ENCODE peak calls at places on chromosomes 12 and 14, in six cellular contexts. X is upper lobe of left lung, I is GM12878, W is HCT116, J is HepG2, M is Panc1. A is an unnamed sample. For H3K4me1, the result is how much of the 10 kb centered on the place peaks cover.

GRCh38 chr14:89422181-89422951 is 5.3 kb upstream of the FOXN3 start:
- ATAC-seq in I (no peak), X (no peak), W (no peak), J (no peak), M (no peak), A (no peak)

GRCh38 chr14:36973806-36974442 is 198.5 kb downstream of the SLC25A21 start:
- ATAC-seq in X (no peak), J (no peak), I (no peak), W (no peak), M (no peak), A (no peak)

GRCh38 chr12:131825146-131825892 is 2.9 kb upstream of the MMP17 start:
- ATAC-seq in M (no peak), W (no peak), I (no peak), J (peak), X (no peak), A (no peak)

GRCh38 chr14:52776816-52777215 is 14.6 kb downstream of the GNPNAT1 start:
- ATAC-seq in M (no peak), I (no peak), W (no peak), X (no peak), J (peak), A (no peak)

GRCh38 chr12:79375050-79375449 is 315.7 kb downstream of the PAWR start:
- ATAC-seq in J (no peak), M (no peak), I (no peak), X (no peak), W (no peak), A (no peak)

GRCh38 chr12:105427883-105428282 is 97.4 kb downstream of the C12orf75 start:
- ATAC-seq in I (peak), J (no peak), M (no peak), X (no peak), W (peak), A (no peak)

GRCh38 chr12:79534029-79534867 is 156.5 kb downstream of the PAWR start:
- ATAC-seq in X (no peak), M (no peak), I (no peak), J (no peak), W (no peak), A (no peak)

GRCh38 chr14:70514168-70515069 is 20.4 kb downstream of the ADAM20 start:
- ATAC-seq in W (no peak), I (peak), M (no peak), X (no peak), J (no peak), A (no peak)

GRCh38 chr12:103928736-103929050 is 1.5 kb upstream of the HSP90B1 start:
- ATAC-seq in I (peak), M (no peak), X (no peak), J (peak), W (no peak), A (no peak)

GRCh38 chr12:79566452-79566851 is 124.3 kb downstream of the PAWR start:
- ATAC-seq in I (no peak), W (no peak), X (no peak), M (no peak), J (peak), A (no peak)

GRCh38 chr12:119006749-119007148 is 25.4 kb downstream of the SRRM4 start:
- ATAC-seq in W (no peak), M (no peak), X (no peak), J (no peak), I (no peak), A (no peak)

GRCh38 chr14:75579882-75580281 is 1.5 kb downstream of the FLVCR2 start:
- ATAC-seq in W (no peak), X (no peak), I (no peak), M (no peak), J (peak), A (no peak)

GRCh38 chr12:12278899-12279298 is 12.1 kb upstream of the LRP6 start:
- ATAC-seq in W (no peak), X (peak), M (no peak), J (no peak), I (no peak), A (no peak)

GRCh38 chr14:70935135-70935534 is 27.9 kb downstream of the PCNX1 start:
- ATAC-seq in J (peak), X (no peak), W (no peak), I (no peak), M (no peak), A (no peak)

GRCh38 chr12:52318241-52318990 is 2.8 kb downstream of the KRT83 start:
- ATAC-seq in I (no peak), X (no peak), W (no peak), M (no peak), J (no peak), A (no peak)

GRCh38 chr14:35367056-35367372 is 37.5 kb downstream of the NFKBIA start:
- ATAC-seq in X (no peak), M (peak), W (no peak), I (no peak), J (peak), A (no peak)
- H3K4me1 ChIP-seq in X (under half), M (half or more), W (under half), I (under half), J (half or more), A (half or more)

DNA sequence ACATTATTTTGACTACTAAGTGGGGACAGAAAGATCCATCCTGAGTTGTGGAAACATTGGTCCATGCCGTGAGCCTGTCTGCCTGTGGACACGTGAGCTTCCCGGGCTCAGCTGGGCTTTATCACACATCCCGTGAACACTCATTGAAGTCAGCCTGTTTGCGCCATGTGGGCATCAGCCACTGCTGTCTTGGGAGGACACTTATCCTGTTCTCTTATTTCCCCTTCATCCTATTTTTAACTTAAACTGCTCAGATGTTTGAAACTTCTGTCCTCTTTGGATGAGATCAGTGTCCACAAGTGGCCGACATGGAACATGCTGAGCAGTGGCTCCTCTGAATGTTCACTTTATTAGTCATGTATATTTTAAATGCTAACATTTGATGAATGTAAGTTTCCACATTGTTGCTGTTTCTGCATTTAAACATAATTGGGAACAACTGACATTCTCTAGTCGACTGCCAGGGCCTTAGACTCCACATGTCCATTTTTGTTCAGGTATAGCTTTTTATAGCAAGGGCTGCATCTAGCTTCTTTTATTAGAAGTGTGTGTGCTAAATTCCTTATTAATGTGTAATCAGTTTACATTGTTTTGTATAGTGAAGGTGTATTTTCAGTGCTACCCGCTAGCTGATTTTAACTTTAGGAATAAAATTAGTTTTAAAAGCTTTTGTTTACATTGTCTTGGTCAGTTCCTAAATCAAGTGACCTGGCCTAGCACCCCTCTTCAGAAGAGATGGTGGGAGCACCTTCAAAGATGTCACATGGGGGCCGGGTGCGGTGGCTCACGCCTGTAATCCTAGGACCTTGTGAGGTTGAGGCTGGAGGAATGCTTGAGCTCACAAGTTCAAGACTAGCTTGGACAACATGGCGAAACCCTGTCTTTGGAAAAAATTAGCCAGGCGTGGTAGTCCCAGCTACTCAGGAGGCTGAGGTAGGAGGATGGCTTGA is 24.0 kb downstream of the RNF34 start:
- ATAC-seq in M (no peak), I (no peak), J (no peak), X (no peak), W (no peak), A (peak)
- TF ChIP-seq POLR2AphosphoS5 in M (peak), I (no peak), J (no peak), X (no peak), W (no peak), A (peak)

DNA sequence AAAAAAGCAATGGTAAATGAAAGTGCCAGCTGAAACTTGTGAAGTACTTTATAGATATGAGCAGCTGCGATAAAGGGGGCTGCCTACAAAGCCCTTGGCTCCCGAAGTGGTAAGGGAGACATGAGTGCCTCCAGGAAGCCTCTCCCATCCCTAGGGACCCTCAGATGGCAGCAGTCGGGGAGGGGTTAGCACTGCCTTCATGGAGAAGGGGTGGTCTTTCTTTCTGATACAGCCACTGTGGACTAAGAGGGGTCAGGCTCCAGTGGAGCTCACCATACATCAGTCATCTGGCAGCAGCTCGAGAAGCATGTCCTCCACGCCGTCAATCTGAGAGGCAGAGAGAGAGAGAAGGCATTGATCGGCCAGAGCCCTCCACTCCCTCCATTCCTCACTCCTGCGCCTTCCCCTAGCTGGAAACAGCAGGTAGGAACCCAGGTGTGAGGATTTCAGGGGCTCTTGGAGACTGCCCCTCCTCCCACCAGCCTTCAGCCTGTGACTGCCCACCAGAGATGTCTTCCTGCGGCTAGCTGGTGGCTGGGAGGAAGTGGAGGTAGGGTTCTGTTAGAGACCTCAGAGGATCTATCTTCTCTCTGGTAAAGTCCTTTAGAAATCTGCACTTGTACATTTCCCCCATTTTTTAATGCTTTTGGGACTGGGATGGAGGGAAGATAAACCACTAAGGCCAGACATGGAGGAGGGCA is 2.3 kb downstream of the TCL1A start:
- ATAC-seq in M (no peak), I (peak), J (no peak), X (no peak), W (no peak), A (no peak)
- H3K4me1 ChIP-seq in M (under half), I (under half), J (under half), X (under half), W (under half), A (under half)

GRCh38 chr14:56195727-56196126 is 77.5 kb downstream of the PELI2 start:
- ATAC-seq in W (no peak), I (peak), X (no peak), J (no peak), M (no peak), A (no peak)

GRCh38 chr14:56197150-56197549 is 78.9 kb downstream of the PELI2 start:
- ATAC-seq in I (no peak), J (no peak), W (no peak), X (no peak), M (no peak), A (no peak)

GRCh38 chr14:56198438-56198837 is 80.2 kb downstream of the PELI2 start:
- ATAC-seq in J (no peak), M (no peak), X (no peak), I (no peak), W (no peak), A (no peak)

GRCh38 chr14:56195219-56195618 is 77.0 kb downstream of the PELI2 start:
- ATAC-seq in X (no peak), I (no peak), M (no peak), J (no peak), W (no peak), A (no peak)

DNA sequence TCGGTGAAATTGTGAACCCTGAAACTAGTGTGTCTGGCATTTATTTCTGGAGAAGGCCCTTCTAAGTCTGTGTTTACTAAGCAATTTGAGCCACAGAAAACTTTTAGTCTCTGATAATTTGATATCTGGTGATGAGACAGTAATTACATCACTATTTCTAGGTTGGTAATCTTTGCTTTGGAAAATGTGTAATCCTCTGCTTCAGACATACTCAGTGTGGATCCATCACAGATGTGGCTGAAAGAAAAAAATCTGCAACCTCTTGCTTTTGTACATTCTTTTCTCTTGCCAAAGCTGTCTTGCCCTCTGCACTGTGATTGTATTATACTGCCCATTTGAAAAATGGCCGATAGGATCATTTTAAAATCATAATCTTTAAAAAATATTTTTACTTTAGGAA is 78.1 kb downstream of the PELI2 start:
- ATAC-seq in X (peak), I (no peak), J (no peak), M (no peak), W (no peak), A (peak)
- TF ChIP-seq POLR2AphosphoS5 in X (no peak), I (no peak), J (no peak), M (no peak), W (no peak), A (no peak)

A was measured in gastroesophageal sphincter.